ENCODE peak calls at places on chromosomes 16 and 17, in seven cellular contexts. One of them, this sample, is unnamed.

GRCh38 chr17:57898487-57899311 is 48.9 kb upstream of the MRPS23 start:
- DNase-seq in fibroblast of mammary gland: no peak
- DNase-seq in dorsolateral prefrontal cortex: peak
- DNase-seq in heart right ventricle: peak
- DNase-seq in fibroblast of lung: peak
- DNase-seq in IMR-90: peak
- DNase-seq in GM20000: no peak
- DNase-seq in this sample: no peak

GRCh38 chr17:31388770-31389672 is 2.5 kb upstream of the RAB11FIP4 start:
- DNase-seq in IMR-90: no peak
- DNase-seq in fibroblast of lung: peak
- DNase-seq in fibroblast of mammary gland: no peak
- DNase-seq in dorsolateral prefrontal cortex: no peak
- DNase-seq in GM20000: peak
- DNase-seq in heart right ventricle: peak
- DNase-seq in this sample: peak

GRCh38 chr17:34572483-34572882 is 6.9 kb upstream of the TMEM132E start:
- DNase-seq in fibroblast of mammary gland: no peak
- DNase-seq in IMR-90: no peak
- DNase-seq in GM20000: no peak
- DNase-seq in dorsolateral prefrontal cortex: no peak
- DNase-seq in heart right ventricle: no peak
- DNase-seq in fibroblast of lung: no peak
- DNase-seq in this sample: no peak

GRCh38 chr16:4075534-4075933 is 40.7 kb downstream of the ADCY9 start:
- DNase-seq in dorsolateral prefrontal cortex: no peak
- DNase-seq in fibroblast of lung: no peak
- DNase-seq in fibroblast of mammary gland: no peak
- DNase-seq in IMR-90: no peak
- DNase-seq in GM20000: no peak
- DNase-seq in heart right ventricle: no peak
- DNase-seq in this sample: no peak

GRCh38 chr17:45675892-45676291 is 108.2 kb upstream of the CRHR1 start:
- DNase-seq in fibroblast of lung: no peak
- DNase-seq in IMR-90: no peak
- DNase-seq in dorsolateral prefrontal cortex: no peak
- DNase-seq in heart right ventricle: no peak
- DNase-seq in GM20000: no peak
- DNase-seq in fibroblast of mammary gland: no peak
- DNase-seq in this sample: no peak

GRCh38 chr17:44794699-44795413 is 35.2 kb downstream of the GJC1 start:
- DNase-seq in heart right ventricle: no peak
- DNase-seq in GM20000: no peak
- DNase-seq in IMR-90: peak
- DNase-seq in dorsolateral prefrontal cortex: no peak
- DNase-seq in fibroblast of mammary gland: peak
- DNase-seq in fibroblast of lung: peak
- DNase-seq in this sample: peak

GRCh38 chr17:38459556-38459955 is 31.3 kb downstream of the ARHGAP23 start:
- DNase-seq in dorsolateral prefrontal cortex: no peak
- DNase-seq in IMR-90: no peak
- DNase-seq in fibroblast of mammary gland: no peak
- DNase-seq in GM20000: no peak
- DNase-seq in heart right ventricle: no peak
- DNase-seq in fibroblast of lung: no peak
- DNase-seq in this sample: no peak

GRCh38 chr16:74153773-74154172 is 142.8 kb upstream of the PSMD7 start:
- DNase-seq in IMR-90: no peak
- DNase-seq in fibroblast of mammary gland: no peak
- DNase-seq in heart right ventricle: no peak
- DNase-seq in fibroblast of lung: no peak
- DNase-seq in dorsolateral prefrontal cortex: no peak
- DNase-seq in GM20000: no peak
- DNase-seq in this sample: no peak

DNA sequence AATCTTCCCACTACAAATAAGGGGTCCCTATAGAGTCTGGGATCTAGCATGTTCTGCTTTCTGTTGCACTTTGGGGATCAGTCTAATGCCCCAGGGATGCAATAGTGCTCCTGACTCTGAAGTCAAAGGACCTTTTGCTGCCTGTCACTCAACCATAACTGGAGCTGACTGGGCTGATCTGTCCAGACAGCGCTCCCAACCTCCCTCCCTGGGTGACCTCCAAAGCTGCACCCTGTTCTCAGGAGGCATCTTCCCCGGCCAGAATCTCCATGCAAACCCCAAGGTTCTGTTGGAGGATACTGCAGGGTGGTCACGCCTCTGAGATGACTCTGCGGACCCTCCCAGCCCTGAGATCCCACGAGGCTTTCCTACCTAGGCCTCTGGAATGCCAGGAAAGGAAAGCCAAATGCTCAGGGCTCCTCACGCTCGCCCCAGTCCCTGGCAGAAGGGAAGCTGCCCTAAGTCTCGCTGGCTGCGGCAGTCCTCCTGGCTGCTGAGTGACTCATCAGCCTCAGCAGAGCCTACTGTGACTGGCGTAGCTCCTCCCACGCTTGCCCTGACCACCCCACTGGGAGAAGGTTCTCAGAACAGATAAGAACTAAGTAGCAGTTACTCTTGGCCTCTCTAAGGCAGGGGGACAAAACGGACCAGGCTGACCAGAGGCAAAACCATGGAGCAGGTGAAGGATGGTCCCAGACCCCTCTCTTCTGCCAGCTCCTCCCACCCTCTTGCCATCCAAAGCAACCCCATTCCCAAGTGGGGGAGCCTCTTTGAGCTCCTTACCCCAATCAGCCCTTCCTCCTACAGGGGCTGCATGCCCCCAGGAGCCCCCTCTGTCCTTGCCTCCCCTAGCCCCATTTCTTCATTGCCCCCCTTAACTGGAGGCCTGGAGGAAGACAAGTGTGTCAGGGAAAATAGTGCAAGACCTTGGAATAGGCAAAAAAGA is 124.1 kb upstream of the TNRC6C start:
- DNase-seq in fibroblast of lung: peak
- DNase-seq in heart right ventricle: peak
- DNase-seq in IMR-90: peak
- DNase-seq in GM20000: peak
- DNase-seq in fibroblast of mammary gland: peak
- DNase-seq in dorsolateral prefrontal cortex: peak
- DNase-seq in this sample: peak
- TF ChIP-seq CTCF in fibroblast of lung: no peak
- TF ChIP-seq CTCF in heart right ventricle: no peak
- TF ChIP-seq CTCF in IMR-90: no peak
- TF ChIP-seq CTCF in GM20000: no peak
- TF ChIP-seq CTCF in fibroblast of mammary gland: no peak
- TF ChIP-seq CTCF in dorsolateral prefrontal cortex: no peak
- TF ChIP-seq CTCF in this sample: no peak

DNA sequence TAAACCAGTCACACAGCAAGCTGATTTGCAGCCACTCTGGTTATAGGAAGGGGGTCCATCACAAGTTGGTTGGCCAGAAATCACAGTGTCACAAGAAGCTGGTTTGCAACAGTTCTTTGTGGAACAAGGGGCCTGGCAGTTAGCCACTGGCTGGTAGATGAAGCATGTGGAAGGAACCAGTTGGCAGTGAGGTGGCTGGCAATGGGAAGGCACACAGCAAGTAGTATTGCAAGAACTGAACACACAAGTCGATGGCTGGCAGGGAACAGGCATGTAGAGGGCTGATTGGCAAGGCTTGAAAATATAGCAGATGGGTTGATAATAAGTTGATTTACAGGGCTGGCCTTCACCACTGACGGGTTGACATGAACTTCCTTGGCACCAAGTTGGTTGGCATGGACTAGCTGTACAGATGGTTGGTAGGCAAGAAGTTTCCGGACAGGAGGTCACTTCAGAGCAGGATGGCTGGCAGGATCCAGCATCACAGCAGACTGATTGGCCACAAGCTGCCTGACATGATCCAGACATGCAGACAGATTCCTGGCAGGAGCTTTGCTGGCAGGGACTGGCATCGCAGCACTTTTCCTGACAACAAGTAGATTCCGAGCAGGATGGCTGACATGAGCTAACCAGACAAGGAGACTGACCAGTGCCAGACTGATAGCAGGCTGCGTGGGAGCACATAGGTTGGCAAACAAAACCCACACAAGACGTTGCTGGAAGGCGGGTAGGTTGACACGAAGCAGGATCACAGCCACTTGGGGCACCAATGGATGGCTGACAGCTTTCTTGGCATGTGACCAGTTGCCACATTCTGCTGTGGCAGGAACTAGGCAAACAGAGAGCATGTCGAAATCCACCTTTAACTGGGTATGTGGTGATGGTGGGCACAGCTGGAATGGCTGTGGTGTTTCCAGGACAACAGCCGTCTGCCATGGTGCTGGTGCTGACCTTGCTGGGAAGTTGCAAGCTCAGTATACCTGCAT is at the start of gene KRTAP29-1:
- DNase-seq in IMR-90: no peak
- DNase-seq in fibroblast of lung: no peak
- DNase-seq in dorsolateral prefrontal cortex: no peak
- DNase-seq in heart right ventricle: peak
- DNase-seq in GM20000: no peak
- DNase-seq in fibroblast of mammary gland: no peak
- DNase-seq in this sample: peak
- TF ChIP-seq CTCF in IMR-90: no peak
- TF ChIP-seq CTCF in fibroblast of lung: no peak
- TF ChIP-seq CTCF in dorsolateral prefrontal cortex: no peak
- TF ChIP-seq CTCF in heart right ventricle: no peak
- TF ChIP-seq CTCF in GM20000: no peak
- TF ChIP-seq CTCF in fibroblast of mammary gland: no peak
- TF ChIP-seq CTCF in this sample: no peak

GRCh38 chr17:17181666-17182600 is 24.2 kb downstream of the PLD6 start:
- DNase-seq in fibroblast of mammary gland: no peak
- DNase-seq in heart right ventricle: no peak
- DNase-seq in GM20000: no peak
- DNase-seq in dorsolateral prefrontal cortex: no peak
- DNase-seq in fibroblast of lung: no peak
- DNase-seq in IMR-90: no peak
- DNase-seq in this sample: no peak

GRCh38 chr17:17183744-17184143 is 22.4 kb downstream of the PLD6 start:
- DNase-seq in GM20000: no peak
- DNase-seq in heart right ventricle: no peak
- DNase-seq in IMR-90: no peak
- DNase-seq in fibroblast of mammary gland: no peak
- DNase-seq in dorsolateral prefrontal cortex: no peak
- DNase-seq in fibroblast of lung: no peak
- DNase-seq in this sample: no peak

GRCh38 chr17:17180141-17180603 is 26.0 kb downstream of the PLD6 start:
- DNase-seq in fibroblast of lung: no peak
- DNase-seq in heart right ventricle: peak
- DNase-seq in IMR-90: no peak
- DNase-seq in GM20000: no peak
- DNase-seq in fibroblast of mammary gland: no peak
- DNase-seq in dorsolateral prefrontal cortex: peak
- DNase-seq in this sample: no peak

GRCh38 chr17:17180741-17181525 is 25.2 kb downstream of the PLD6 start:
- DNase-seq in GM20000: no peak
- DNase-seq in fibroblast of lung: no peak
- DNase-seq in dorsolateral prefrontal cortex: no peak
- DNase-seq in IMR-90: no peak
- DNase-seq in fibroblast of mammary gland: no peak
- DNase-seq in heart right ventricle: peak
- DNase-seq in this sample: no peak

GRCh38 chr17:17182601-17183136 is 23.5 kb downstream of the PLD6 start:
- DNase-seq in IMR-90: no peak
- DNase-seq in fibroblast of mammary gland: no peak
- DNase-seq in dorsolateral prefrontal cortex: no peak
- DNase-seq in heart right ventricle: no peak
- DNase-seq in fibroblast of lung: no peak
- DNase-seq in GM20000: no peak
- DNase-seq in this sample: no peak
- TF ChIP-seq CTCF in IMR-90: no peak
- TF ChIP-seq CTCF in fibroblast of mammary gland: no peak
- TF ChIP-seq CTCF in dorsolateral prefrontal cortex: no peak
- TF ChIP-seq CTCF in heart right ventricle: no peak
- TF ChIP-seq CTCF in fibroblast of lung: no peak
- TF ChIP-seq CTCF in GM20000: no peak
- TF ChIP-seq CTCF in this sample: no peak

GRCh38 chr16:9302102-9302501 is 210.7 kb downstream of the HAPSTR1 start:
- DNase-seq in heart right ventricle: no peak
- DNase-seq in dorsolateral prefrontal cortex: no peak
- DNase-seq in IMR-90: no peak
- DNase-seq in GM20000: no peak
- DNase-seq in fibroblast of lung: no peak
- DNase-seq in fibroblast of mammary gland: no peak
- DNase-seq in this sample: no peak

GRCh38 chr16:9300252-9300651 is 208.8 kb downstream of the HAPSTR1 start:
- DNase-seq in GM20000: no peak
- DNase-seq in dorsolateral prefrontal cortex: no peak
- DNase-seq in heart right ventricle: no peak
- DNase-seq in fibroblast of lung: no peak
- DNase-seq in IMR-90: no peak
- DNase-seq in fibroblast of mammary gland: no peak
- DNase-seq in this sample: no peak

GRCh38 chr16:9296273-9296593 is 204.8 kb downstream of the HAPSTR1 start:
- DNase-seq in fibroblast of lung: no peak
- DNase-seq in GM20000: no peak
- DNase-seq in IMR-90: no peak
- DNase-seq in dorsolateral prefrontal cortex: no peak
- DNase-seq in fibroblast of mammary gland: no peak
- DNase-seq in heart right ventricle: no peak
- DNase-seq in this sample: no peak

DNA sequence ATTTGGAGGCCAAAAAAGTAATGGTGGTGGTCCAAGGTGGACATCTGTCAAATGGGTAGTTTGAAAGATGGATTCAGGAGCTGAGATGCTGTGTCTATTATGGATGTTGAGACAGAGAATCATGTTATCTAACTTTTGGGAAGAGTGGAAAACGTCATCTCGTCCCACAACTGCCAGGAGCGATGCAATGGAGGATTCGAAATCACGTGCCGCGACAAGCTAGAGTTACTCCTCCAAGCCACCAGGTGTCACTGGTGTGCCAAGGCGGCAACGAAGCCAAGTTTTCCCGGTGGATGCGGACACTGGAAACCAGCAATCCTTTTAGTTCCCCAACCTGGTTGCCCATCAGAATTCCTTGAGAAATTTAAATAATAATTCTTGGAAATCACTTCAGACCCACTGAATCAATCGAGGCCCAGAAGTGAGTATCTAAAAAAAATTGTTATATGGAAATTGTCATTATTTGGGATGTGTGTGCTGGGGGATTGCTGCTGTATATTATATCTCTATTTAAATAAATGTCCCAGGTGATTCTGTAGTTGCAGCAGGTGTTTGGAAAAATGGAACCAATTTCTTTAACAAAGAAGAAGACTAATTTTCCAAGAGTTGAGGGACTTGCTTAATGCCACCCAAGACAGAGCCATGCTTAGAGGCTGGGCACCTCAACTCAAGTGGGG is 206.1 kb downstream of the HAPSTR1 start:
- DNase-seq in IMR-90: no peak
- DNase-seq in heart right ventricle: peak
- DNase-seq in GM20000: no peak
- DNase-seq in dorsolateral prefrontal cortex: no peak
- DNase-seq in fibroblast of mammary gland: peak
- DNase-seq in fibroblast of lung: no peak
- DNase-seq in this sample: no peak
- TF ChIP-seq CTCF in IMR-90: no peak
- TF ChIP-seq CTCF in heart right ventricle: peak
- TF ChIP-seq CTCF in GM20000: no peak
- TF ChIP-seq CTCF in dorsolateral prefrontal cortex: peak
- TF ChIP-seq CTCF in fibroblast of mammary gland: peak
- TF ChIP-seq CTCF in fibroblast of lung: no peak
- TF ChIP-seq CTCF in this sample: peak

This sample was measured in epithelial cell of esophagus.